ENCODE peak calls at places on chromosomes 12 and 14, in five cellular contexts. Q, Y, B, N and U are unnamed samples.

GRCh38 chr14:104405566-104406226 is 173.9 kb upstream of the C14orf180 start:
- DNase-seq in Q (no peak), Y (no peak), B (no peak), N (no peak), U (no peak)

GRCh38 chr14:98293527-98293926 is 978.5 kb downstream of the BCL11B start:
- DNase-seq in Q (no peak), Y (no peak), B (no peak), N (no peak), U (peak; percentile 87)

GRCh38 chr14:95915326-95915725 is 38.7 kb downstream of the TUNAR start:
- DNase-seq in Q (no peak), Y (no peak), B (no peak), N (no peak), U (no peak)

GRCh38 chr12:62319058-62319457 is 58.9 kb downstream of the USP15 start:
- DNase-seq in Q (no peak), Y (no peak), B (no peak), N (no peak), U (no peak)

GRCh38 chr12:12890492-12890814 is 909 bp upstream of the GPRC5A start:
- DNase-seq in Q (no peak), Y (no peak), B (no peak), N (peak; percentile 55), U (no peak)

GRCh38 chr14:31307198-31307597 is 99.6 kb upstream of the HECTD1 start:
- DNase-seq in Q (peak; percentile 46), Y (no peak), B (no peak), N (no peak), U (peak; percentile 20)

GRCh38 chr14:55556929-55557623 is 22.9 kb upstream of the KTN1 start:
- DNase-seq in Q (peak; percentile 99), Y (peak; percentile 70), B (no peak), N (peak; percentile 90), U (peak; percentile 94)

GRCh38 chr12:113220593-113221180 is 577 bp upstream of the TPCN1 start:
- DNase-seq in Q (peak; percentile 30), Y (no peak), B (no peak), N (no peak), U (no peak)

GRCh38 chr12:11242656-11243055 is 26.9 kb downstream of the PRB3 start:
- DNase-seq in Q (no peak), Y (no peak), B (no peak), N (no peak), U (no peak)

GRCh38 chr12:111638576-111638975 is 39.5 kb upstream of the ATXN2 start:
- DNase-seq in Q (no peak), Y (no peak), B (no peak), N (peak; percentile 6), U (no peak)

GRCh38 chr14:50051106-50051505 is 65.3 kb downstream of the VCPKMT start:
- DNase-seq in Q (no peak), Y (no peak), B (no peak), N (no peak), U (no peak)

GRCh38 chr12:94954029-94954685 is 49.3 kb downstream of the NDUFA12 start:
- DNase-seq in Q (peak; percentile 90), Y (no peak), B (no peak), N (peak; percentile 67), U (peak; percentile 95)

GRCh38 chr12:47904647-47905312 is at the start of gene VDR:
- DNase-seq in Q (peak; percentile 75), Y (peak; percentile 86), B (peak; percentile 50), N (peak; percentile 76), U (peak; percentile 81)

GRCh38 chr12:47391566-47391965 is 311.8 kb upstream of the AMIGO2 start:
- DNase-seq in Q (no peak), Y (no peak), B (no peak), N (no peak), U (no peak)

GRCh38 chr14:65095633-65096205 is 6.6 kb downstream of the MAX start:
- DNase-seq in Q (no peak), Y (no peak), B (no peak), N (peak; percentile 88), U (no peak)

GRCh38 chr12:76670776-76671175 is 93.1 kb upstream of the ZDHHC17 start:
- DNase-seq in Q (peak; percentile 44), Y (no peak), B (no peak), N (peak; percentile 14), U (peak; percentile 18)

GRCh38 chr12:27549801-27550652 is 26.0 kb downstream of the PPFIBP1 start:
- DNase-seq in Q (peak; percentile 99), Y (peak; percentile 79), B (peak; percentile 93), N (peak; percentile 99), U (peak; percentile 95)

GRCh38 chr14:70803321-70804110 is 5.8 kb downstream of the MAP3K9 start:
- DNase-seq in Q (no peak), Y (no peak), B (no peak), N (no peak), U (no peak)

GRCh38 chr12:18383203-18383602 is 121.9 kb downstream of the PIK3C2G start:
- DNase-seq in Q (peak; percentile 79), Y (no peak), B (peak; percentile 50), N (peak; percentile 90), U (peak; percentile 88)

GRCh38 chr12:83823386-83824045 is 1089.1 kb downstream of the SLC6A15 start:
- DNase-seq in Q (peak; percentile 64), Y (peak; percentile 52), B (peak; percentile 15), N (peak; percentile 18), U (peak; percentile 56)

GRCh38 chr12:68451261-68452091 is 119.3 kb upstream of the MDM1 start:
- DNase-seq in Q (peak; percentile 27), Y (no peak), B (no peak), N (peak; percentile 93), U (peak; percentile 50)

GRCh38 chr12:25322918-25323773 is 72.4 kb upstream of the KRAS start:
- DNase-seq in Q (peak; percentile 47), Y (no peak), B (no peak), N (peak; percentile 29), U (peak; percentile 29)

GRCh38 chr14:43687866-43688265 is 819.2 kb downstream of the FSCB start:
- DNase-seq in Q (peak; percentile 64), Y (no peak), B (no peak), N (peak; percentile 57), U (peak; percentile 40)

GRCh38 chr12:132513070-132513398 is 23.1 kb downstream of the FBRSL1 start:
- DNase-seq in Q (no peak), Y (no peak), B (no peak), N (peak; percentile 73), U (no peak)

GRCh38 chr14:73576391-73576790 is 7.4 kb downstream of the ACOT2 start:
- DNase-seq in Q (peak; percentile 37), Y (no peak), B (no peak), N (no peak), U (peak; percentile 83)

GRCh38 chr12:82696543-82696942 is 9.8 kb downstream of the TMTC2 start:
- DNase-seq in Q (no peak), Y (no peak), B (no peak), N (no peak), U (no peak)

GRCh38 chr12:76299536-76300296 is 48.5 kb downstream of the BBS10 start:
- DNase-seq in Q (peak; percentile 26), Y (no peak), B (no peak), N (no peak), U (no peak)

GRCh38 chr12:19957578-19957977 is 410.8 kb upstream of the PDE3A start:
- DNase-seq in Q (no peak), Y (no peak), B (no peak), N (peak; percentile 28), U (no peak)

GRCh38 chr14:53793790-53794560 is 162.7 kb downstream of the BMP4 start:
- DNase-seq in Q (peak; percentile 55), Y (no peak), B (no peak), N (peak; percentile 49), U (no peak)

GRCh38 chr14:64770751-64771150 is 66.5 kb downstream of the PLEKHG3 start:
- DNase-seq in Q (no peak), Y (no peak), B (no peak), N (no peak), U (no peak)

GRCh38 chr12:115060477-115061168 is 376.6 kb upstream of the TBX3 start:
- DNase-seq in Q (peak; percentile 89), Y (no peak), B (no peak), N (no peak), U (no peak)

GRCh38 chr14:64654072-64654899 is 49.9 kb upstream of the PLEKHG3 start:
- DNase-seq in Q (peak; percentile 90), Y (no peak), B (no peak), N (peak; percentile 89), U (peak; percentile 86)

GRCh38 chr12:20011200-20011599 is 357.1 kb upstream of the PDE3A start:
- DNase-seq in Q (no peak), Y (no peak), B (no peak), N (no peak), U (no peak)

GRCh38 chr14:75427126-75427481 is 718 bp upstream of the JDP2 start:
- DNase-seq in Q (no peak), Y (peak; percentile 47), B (no peak), N (no peak), U (no peak)

GRCh38 chr12:108833757-108834472 is 23.5 kb downstream of the SSH1 start:
- DNase-seq in Q (no peak), Y (peak; percentile 76), B (no peak), N (peak; percentile 90), U (no peak)

GRCh38 chr14:52240623-52241022 is 26.9 kb upstream of the PTGDR start:
- DNase-seq in Q (peak; percentile 40), Y (no peak), B (no peak), N (peak; percentile 11), U (no peak)

GRCh38 chr14:23118506-23119361 is at the start of gene CEBPE:
- DNase-seq in Q (no peak), Y (no peak), B (no peak), N (no peak), U (no peak)

GRCh38 chr12:11836964-11837286 is 187.5 kb downstream of the ETV6 start:
- DNase-seq in Q (no peak), Y (no peak), B (no peak), N (no peak), U (no peak)

DNA sequence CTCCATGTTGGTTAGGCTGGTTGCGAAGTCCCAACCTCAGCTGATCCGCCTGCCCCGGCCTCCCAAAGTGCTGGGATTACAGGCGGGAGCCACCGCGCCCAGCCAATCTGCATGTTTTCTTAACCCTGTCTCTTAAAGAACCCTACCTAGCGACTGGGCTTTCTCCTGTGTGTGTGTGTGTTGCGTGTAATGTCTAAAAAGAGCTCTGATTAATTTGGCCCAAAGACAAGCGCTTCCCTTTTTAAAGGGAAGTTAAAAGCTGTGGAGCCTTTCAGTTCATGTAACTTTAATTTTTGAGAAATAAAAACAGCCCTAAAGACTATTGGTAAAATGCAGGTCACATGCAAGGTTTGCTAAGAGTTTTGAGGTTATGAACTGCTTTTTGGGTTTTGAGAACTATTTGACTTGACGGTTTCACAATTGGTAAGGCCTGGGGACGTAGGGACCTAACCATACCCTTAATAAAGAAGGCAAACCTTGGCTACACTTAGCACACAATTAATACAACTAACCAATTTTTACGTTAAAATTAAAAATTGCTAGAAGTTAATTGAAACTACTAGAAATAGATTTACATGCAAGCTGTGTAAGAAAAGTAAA is 103.2 kb downstream of the KCNMB4 start:
- DNase-seq in Q (no peak), Y (no peak), B (no peak), N (no peak), U (no peak)
- H3K4me3 ChIP-seq in Q (no peak overlapping the region), Y (no peak overlapping the region), B (no peak overlapping the region), N (no peak overlapping the region), U (no peak overlapping the region)

GRCh38 chr12:8992086-8992409 is 2.7 kb downstream of the KLRG1 start:
- DNase-seq in Q (no peak), Y (no peak), B (no peak), N (no peak), U (no peak)
- H3K27me3 ChIP-seq in Q (peaks cover 10% of the 10 kb centered on the region), Y (no peaks in the 10 kb centered on the region), B (no peaks in the 10 kb centered on the region), N (no peaks in the 10 kb centered on the region), U (no peaks in the 10 kb centered on the region)

GRCh38 chr12:2360630-2361170 is 307.9 kb downstream of the CACNA1C start:
- DNase-seq in Q (peak; percentile 19), Y (no peak), B (no peak), N (no peak), U (no peak)
- TF ChIP-seq CTCF in Q (peak; percentile 40), Y (peak; percentile 7), B (peak; percentile 46), N (no peak), U (no peak)

GRCh38 chr12:48969847-48970701 is 1.5 kb downstream of the WNT10B start:
- DNase-seq in Q (no peak), Y (no peak), B (no peak), N (peak; percentile 17), U (no peak)
- H3K4me3 ChIP-seq in Q (peak overlapping the region; percentile 70), Y (no peak overlapping the region), B (no peak overlapping the region), N (no peak overlapping the region), U (peak overlapping the region; percentile 16)